ENCODE peak calls at places on chromosomes 11 and 22, in nine cellular contexts. M is amniotic stem cell, Y is NCI-H1436 treated with DMSO at 0.1 percent for 48 hours, U is astrocyte of the spinal cord, V is A549, G is GM23338, S is ELF-1, F is Calu3, R is spleen. C is an unnamed sample.
A peak's percentile ranks its signal among the peaks of the same experiment; 100 is the strongest.

GRCh38 chr22:48379371-48379770 is 1448.3 kb downstream of the BRD1 start:
- DNase-seq in U (no peak), M (no peak), G (no peak), F (no peak), V (no peak), R (no peak), S (no peak), Y (no peak), C (no peak)

GRCh38 chr11:1226226-1226961 is 3.5 kb downstream of the MUC5B start:
- DNase-seq in V (no peak), R (peak; percentile 76), M (no peak), Y (no peak), S (no peak), G (peak; percentile 60), U (no peak), F (no peak), C (no peak)

GRCh38 chr11:7918141-7918540 is 12.9 kb downstream of the OR10A6 start:
- DNase-seq in U (no peak), S (no peak), Y (no peak), G (no peak), R (no peak), F (peak; percentile 9), V (no peak), M (no peak), C (no peak)

GRCh38 chr22:38228873-38229740 is 27.3 kb downstream of the MAFF start:
- DNase-seq in V (peak; percentile 42), M (no peak), Y (no peak), R (no peak), F (peak; percentile 75), U (peak; percentile 72), G (no peak), S (no peak), C (no peak)

GRCh38 chr22:28072066-28072465 is 153.0 kb upstream of the PITPNB start:
- DNase-seq in M (no peak), R (no peak), F (no peak), Y (no peak), U (no peak), S (no peak), V (no peak), G (no peak), C (no peak)

GRCh38 chr11:65486570-65487466 is 12.0 kb upstream of the MALAT1 start:
- DNase-seq in S (peak; percentile 64), U (no peak), R (no peak), G (no peak), Y (no peak), F (no peak), M (no peak), V (no peak), C (no peak)

GRCh38 chr11:110092577-110093406 is at the start of gene ZC3H12C:
- DNase-seq in G (peak; percentile 88), V (peak; percentile 47), M (peak; percentile 52), U (peak; percentile 86), S (peak; percentile 88), Y (no peak), F (peak; percentile 88), R (peak; percentile 87), C (peak; percentile 31)

GRCh38 chr11:1219836-1220810 is 2.7 kb upstream of the MUC5B start:
- DNase-seq in V (no peak), G (no peak), S (peak; percentile 49), R (peak; percentile 76), Y (no peak), M (no peak), F (peak; percentile 38), U (no peak), C (no peak)

GRCh38 chr11:117091753-117092477 is 6.3 kb downstream of the SIK3 start:
- DNase-seq in G (no peak), F (no peak), R (no peak), S (no peak), U (no peak), Y (no peak), M (no peak), V (no peak), C (no peak)

GRCh38 chr22:43697894-43698293 is 114.2 kb downstream of the EFCAB6 start:
- DNase-seq in M (no peak), V (no peak), F (no peak), S (no peak), G (no peak), R (no peak), U (no peak), Y (no peak), C (no peak)

GRCh38 chr11:7675640-7676039 is 2.3 kb upstream of the CYB5R2 start:
- DNase-seq in F (no peak), V (no peak), Y (no peak), R (no peak), M (no peak), U (no peak), S (no peak), G (no peak), C (no peak)

C was measured in naive B cell.